ENCODE peak calls at places on chromosomes 2 and 18, in five cellular contexts. One of them, this sample, is unnamed.
A peak's percentile ranks its signal among the peaks of the same experiment; 100 is the strongest.

GRCh38 chr18:45324489-45325111 is 290.7 kb upstream of the SLC14A2 start:
- DNase-seq in NCI-H1092 treated with DMSO at 0.1 percent for 48 hours: peak; percentile 54
- DNase-seq in germinal center: no peak
- DNase-seq in H54: no peak
- DNase-seq in PC-3: peak; percentile 36
- DNase-seq in this sample: no peak

GRCh38 chr2:181683518-181684453 is 3.5 kb upstream of the NEUROD1 start:
- DNase-seq in NCI-H1092 treated with DMSO at 0.1 percent for 48 hours: no peak
- DNase-seq in germinal center: peak; percentile 14
- DNase-seq in H54: peak; percentile 79
- DNase-seq in PC-3: no peak
- DNase-seq in this sample: no peak

GRCh38 chr18:13359195-13359594 is 140.6 kb downstream of the LDLRAD4 start:
- DNase-seq in NCI-H1092 treated with DMSO at 0.1 percent for 48 hours: no peak
- DNase-seq in germinal center: no peak
- DNase-seq in H54: no peak
- DNase-seq in PC-3: no peak
- DNase-seq in this sample: no peak

GRCh38 chr2:85410584-85411404 is 628 bp upstream of the CAPG start:
- DNase-seq in NCI-H1092 treated with DMSO at 0.1 percent for 48 hours: no peak
- DNase-seq in germinal center: no peak
- DNase-seq in H54: no peak
- DNase-seq in PC-3: peak; percentile 64
- DNase-seq in this sample: no peak

GRCh38 chr18:70366174-70366573 is 77.3 kb downstream of the SOCS6 start:
- DNase-seq in NCI-H1092 treated with DMSO at 0.1 percent for 48 hours: no peak
- DNase-seq in germinal center: no peak
- DNase-seq in H54: no peak
- DNase-seq in PC-3: no peak
- DNase-seq in this sample: no peak

GRCh38 chr18:13657974-13658373 is 68.4 kb downstream of the FAM210A start:
- DNase-seq in NCI-H1092 treated with DMSO at 0.1 percent for 48 hours: no peak
- DNase-seq in germinal center: no peak
- DNase-seq in H54: no peak
- DNase-seq in PC-3: no peak
- DNase-seq in this sample: no peak

GRCh38 chr18:39462436-39462835 is 1896.8 kb upstream of the CELF4 start:
- DNase-seq in NCI-H1092 treated with DMSO at 0.1 percent for 48 hours: no peak
- DNase-seq in germinal center: no peak
- DNase-seq in H54: no peak
- DNase-seq in PC-3: peak; percentile 40
- DNase-seq in this sample: peak; percentile 93

GRCh38 chr2:79580175-79580574 is 67.3 kb downstream of the CTNNA2 start:
- DNase-seq in NCI-H1092 treated with DMSO at 0.1 percent for 48 hours: no peak
- DNase-seq in germinal center: no peak
- DNase-seq in H54: no peak
- DNase-seq in PC-3: no peak
- DNase-seq in this sample: no peak

GRCh38 chr2:55045685-55046221 is 4.5 kb downstream of the RTN4 start:
- DNase-seq in NCI-H1092 treated with DMSO at 0.1 percent for 48 hours: no peak
- DNase-seq in germinal center: no peak
- DNase-seq in H54: no peak
- DNase-seq in PC-3: peak; percentile 20
- DNase-seq in this sample: no peak

GRCh38 chr2:212528106-212528856 is 10.3 kb downstream of the ERBB4 start:
- DNase-seq in NCI-H1092 treated with DMSO at 0.1 percent for 48 hours: no peak
- DNase-seq in germinal center: no peak
- DNase-seq in H54: no peak
- DNase-seq in PC-3: peak; percentile 14
- DNase-seq in this sample: no peak

GRCh38 chr18:79987566-79987965 is 797 bp downstream of the TXNL4A start:
- DNase-seq in NCI-H1092 treated with DMSO at 0.1 percent for 48 hours: no peak
- DNase-seq in germinal center: no peak
- DNase-seq in H54: no peak
- DNase-seq in PC-3: no peak
- DNase-seq in this sample: peak; percentile 37

GRCh38 chr2:203819434-203820133 is 48.0 kb upstream of the CTLA4 start:
- DNase-seq in NCI-H1092 treated with DMSO at 0.1 percent for 48 hours: no peak
- DNase-seq in germinal center: no peak
- DNase-seq in H54: no peak
- DNase-seq in PC-3: no peak
- DNase-seq in this sample: no peak

GRCh38 chr2:101307503-101307902 is 998 bp downstream of the RNF149 start:
- DNase-seq in NCI-H1092 treated with DMSO at 0.1 percent for 48 hours: no peak
- DNase-seq in germinal center: no peak
- DNase-seq in H54: no peak
- DNase-seq in PC-3: peak; percentile 32
- DNase-seq in this sample: peak; percentile 12

GRCh38 chr2:169221745-169222369 is 140.5 kb downstream of the LRP2 start:
- DNase-seq in NCI-H1092 treated with DMSO at 0.1 percent for 48 hours: no peak
- DNase-seq in germinal center: peak; percentile 3
- DNase-seq in H54: peak; percentile 2
- DNase-seq in PC-3: peak; percentile 73
- DNase-seq in this sample: no peak

GRCh38 chr2:12684471-12684936 is 32.2 kb upstream of the TRIB2 start:
- DNase-seq in NCI-H1092 treated with DMSO at 0.1 percent for 48 hours: no peak
- DNase-seq in germinal center: no peak
- DNase-seq in H54: no peak
- DNase-seq in PC-3: peak; percentile 92
- DNase-seq in this sample: no peak

GRCh38 chr18:22490429-22490846 is 72.7 kb upstream of the CTAGE1 start:
- DNase-seq in NCI-H1092 treated with DMSO at 0.1 percent for 48 hours: no peak
- DNase-seq in germinal center: no peak
- DNase-seq in H54: no peak
- DNase-seq in PC-3: no peak
- DNase-seq in this sample: no peak

GRCh38 chr2:192194065-192194865 is 468 bp downstream of the TMEFF2 start:
- DNase-seq in NCI-H1092 treated with DMSO at 0.1 percent for 48 hours: peak; percentile 43
- DNase-seq in germinal center: peak; percentile 16
- DNase-seq in H54: peak; percentile 19
- DNase-seq in PC-3: no peak
- DNase-seq in this sample: no peak

GRCh38 chr2:238141541-238142318 is 3.3 kb downstream of the KLHL30 start:
- DNase-seq in NCI-H1092 treated with DMSO at 0.1 percent for 48 hours: peak; percentile 25
- DNase-seq in germinal center: no peak
- DNase-seq in H54: peak; percentile 79
- DNase-seq in PC-3: peak; percentile 86
- DNase-seq in this sample: peak; percentile 23

GRCh38 chr2:237731663-237732062 is 66.9 kb upstream of the RBM44 start:
- DNase-seq in NCI-H1092 treated with DMSO at 0.1 percent for 48 hours: peak; percentile 42
- DNase-seq in germinal center: no peak
- DNase-seq in H54: peak; percentile 78
- DNase-seq in PC-3: peak; percentile 73
- DNase-seq in this sample: peak; percentile 88

GRCh38 chr2:102065675-102066252 is 74.0 kb downstream of the IL1R2 start:
- DNase-seq in NCI-H1092 treated with DMSO at 0.1 percent for 48 hours: no peak
- DNase-seq in germinal center: no peak
- DNase-seq in H54: no peak
- DNase-seq in PC-3: peak; percentile 63
- DNase-seq in this sample: no peak

GRCh38 chr2:181764095-181764963 is 84.0 kb upstream of the NEUROD1 start:
- DNase-seq in NCI-H1092 treated with DMSO at 0.1 percent for 48 hours: no peak
- DNase-seq in germinal center: no peak
- DNase-seq in H54: no peak
- DNase-seq in PC-3: no peak
- DNase-seq in this sample: no peak

GRCh38 chr2:169349528-169349927 is 12.8 kb downstream of the LRP2 start:
- DNase-seq in NCI-H1092 treated with DMSO at 0.1 percent for 48 hours: no peak
- DNase-seq in germinal center: no peak
- DNase-seq in H54: no peak
- DNase-seq in PC-3: no peak
- DNase-seq in this sample: no peak

GRCh38 chr2:105934467-105934866 is 189.8 kb downstream of the NCK2 start:
- DNase-seq in NCI-H1092 treated with DMSO at 0.1 percent for 48 hours: no peak
- DNase-seq in germinal center: no peak
- DNase-seq in H54: no peak
- DNase-seq in PC-3: no peak
- DNase-seq in this sample: no peak

GRCh38 chr18:79863161-79863945 is 65.6 kb downstream of the KCNG2 start:
- DNase-seq in NCI-H1092 treated with DMSO at 0.1 percent for 48 hours: no peak
- DNase-seq in germinal center: no peak
- DNase-seq in H54: no peak
- DNase-seq in PC-3: no peak
- DNase-seq in this sample: no peak

GRCh38 chr2:109335586-109336266 is 206.7 kb downstream of the SH3RF3 start:
- DNase-seq in NCI-H1092 treated with DMSO at 0.1 percent for 48 hours: no peak
- DNase-seq in germinal center: no peak
- DNase-seq in H54: peak; percentile 49
- DNase-seq in PC-3: peak; percentile 73
- DNase-seq in this sample: no peak

GRCh38 chr2:86703704-86704370 is 16.3 kb upstream of the RMND5A start:
- DNase-seq in NCI-H1092 treated with DMSO at 0.1 percent for 48 hours: peak; percentile 56
- DNase-seq in germinal center: no peak
- DNase-seq in H54: no peak
- DNase-seq in PC-3: peak; percentile 97
- DNase-seq in this sample: no peak

GRCh38 chr2:222025891-222026271 is 272.9 kb downstream of the PAX3 start:
- DNase-seq in NCI-H1092 treated with DMSO at 0.1 percent for 48 hours: peak; percentile 38
- DNase-seq in germinal center: no peak
- DNase-seq in H54: no peak
- DNase-seq in PC-3: no peak
- DNase-seq in this sample: no peak

GRCh38 chr2:126720647-126721046 is 64.7 kb downstream of the GYPC start:
- DNase-seq in NCI-H1092 treated with DMSO at 0.1 percent for 48 hours: no peak
- DNase-seq in germinal center: no peak
- DNase-seq in H54: no peak
- DNase-seq in PC-3: no peak
- DNase-seq in this sample: no peak

This sample was measured in dermis microvascular lymphatic vessel endothelial cell.